ENCODE peak calls at places on chromosomes 4 and X, in nine cellular contexts. One of them, this sample, is unnamed.

GRCh38 chr4:65600656-65601055 is 69.6 kb downstream of the EPHA5 start:
- DNase-seq in pancreas: no peak
- DNase-seq in fibroblast of lung: peak; percentile 27
- DNase-seq in tibial nerve: no peak
- DNase-seq in body of pancreas: no peak
- DNase-seq in hepatocyte: no peak
- DNase-seq in lung: no peak
- DNase-seq in CD8-positive, alpha-beta T cell: no peak
- DNase-seq in colonic mucosa: no peak
- DNase-seq in this sample: no peak

GRCh38 chr4:81471361-81472248 is at the start of gene RASGEF1B:
- DNase-seq in CD8-positive, alpha-beta T cell: peak; percentile 90
- DNase-seq in lung: peak; percentile 89
- DNase-seq in hepatocyte: peak; percentile 95
- DNase-seq in fibroblast of lung: peak; percentile 70
- DNase-seq in tibial nerve: peak; percentile 72
- DNase-seq in body of pancreas: peak; percentile 87
- DNase-seq in pancreas: peak; percentile 92
- DNase-seq in colonic mucosa: peak; percentile 92
- DNase-seq in this sample: peak; percentile 92

GRCh38 chr4:69832326-69833030 is 27.5 kb downstream of the SULT1E1 start:
- DNase-seq in lung: no peak
- DNase-seq in pancreas: peak; percentile 58
- DNase-seq in tibial nerve: no peak
- DNase-seq in body of pancreas: no peak
- DNase-seq in colonic mucosa: peak; percentile 79
- DNase-seq in hepatocyte: peak; percentile 81
- DNase-seq in CD8-positive, alpha-beta T cell: no peak
- DNase-seq in fibroblast of lung: no peak
- DNase-seq in this sample: peak; percentile 82

GRCh38 chr4:29711226-29711625 is 1008.9 kb upstream of the PCDH7 start:
- DNase-seq in tibial nerve: no peak
- DNase-seq in lung: no peak
- DNase-seq in hepatocyte: no peak
- DNase-seq in CD8-positive, alpha-beta T cell: no peak
- DNase-seq in fibroblast of lung: peak; percentile 1
- DNase-seq in pancreas: no peak
- DNase-seq in colonic mucosa: no peak
- DNase-seq in body of pancreas: no peak
- DNase-seq in this sample: no peak

GRCh38 chrX:68186552-68187262 is 246.6 kb downstream of the OPHN1 start:
- DNase-seq in lung: no peak
- DNase-seq in CD8-positive, alpha-beta T cell: no peak
- DNase-seq in pancreas: no peak
- DNase-seq in colonic mucosa: no peak
- DNase-seq in body of pancreas: no peak
- DNase-seq in tibial nerve: no peak
- DNase-seq in hepatocyte: no peak
- DNase-seq in fibroblast of lung: peak; percentile 17
- DNase-seq in this sample: no peak

GRCh38 chr4:110518889-110519490 is 43.0 kb downstream of the ENPEP start:
- DNase-seq in hepatocyte: peak; percentile 41
- DNase-seq in pancreas: no peak
- DNase-seq in fibroblast of lung: peak; percentile 5
- DNase-seq in colonic mucosa: peak; percentile 48
- DNase-seq in body of pancreas: peak; percentile 29
- DNase-seq in tibial nerve: peak; percentile 49
- DNase-seq in lung: no peak
- DNase-seq in CD8-positive, alpha-beta T cell: peak; percentile 25
- DNase-seq in this sample: no peak

GRCh38 chr4:3340703-3341088 is 47.9 kb downstream of the RGS12 start:
- DNase-seq in CD8-positive, alpha-beta T cell: no peak
- DNase-seq in colonic mucosa: no peak
- DNase-seq in pancreas: peak; percentile 85
- DNase-seq in tibial nerve: no peak
- DNase-seq in fibroblast of lung: no peak
- DNase-seq in body of pancreas: peak; percentile 89
- DNase-seq in hepatocyte: no peak
- DNase-seq in lung: peak; percentile 81
- DNase-seq in this sample: no peak

GRCh38 chrX:150038356-150038755 is 100.1 kb upstream of the EOLA2 start:
- DNase-seq in tibial nerve: no peak
- DNase-seq in body of pancreas: no peak
- DNase-seq in hepatocyte: no peak
- DNase-seq in fibroblast of lung: no peak
- DNase-seq in CD8-positive, alpha-beta T cell: no peak
- DNase-seq in lung: no peak
- DNase-seq in pancreas: no peak
- DNase-seq in colonic mucosa: no peak
- DNase-seq in this sample: no peak

GRCh38 chr4:145839151-145839550 is 99.5 kb downstream of the ZNF827 start:
- DNase-seq in CD8-positive, alpha-beta T cell: no peak
- DNase-seq in pancreas: no peak
- DNase-seq in hepatocyte: no peak
- DNase-seq in colonic mucosa: no peak
- DNase-seq in tibial nerve: no peak
- DNase-seq in body of pancreas: no peak
- DNase-seq in fibroblast of lung: peak; percentile 83
- DNase-seq in lung: no peak
- DNase-seq in this sample: no peak

GRCh38 chr4:170106899-170107298 is 17.1 kb upstream of the AADAT start:
- DNase-seq in fibroblast of lung: no peak
- DNase-seq in body of pancreas: no peak
- DNase-seq in pancreas: no peak
- DNase-seq in tibial nerve: no peak
- DNase-seq in hepatocyte: peak; percentile 30
- DNase-seq in lung: peak; percentile 70
- DNase-seq in CD8-positive, alpha-beta T cell: no peak
- DNase-seq in colonic mucosa: no peak
- DNase-seq in this sample: no peak

GRCh38 chr4:170110290-170110672 is 20.5 kb upstream of the AADAT start:
- DNase-seq in tibial nerve: no peak
- DNase-seq in CD8-positive, alpha-beta T cell: no peak
- DNase-seq in hepatocyte: no peak
- DNase-seq in body of pancreas: no peak
- DNase-seq in colonic mucosa: no peak
- DNase-seq in pancreas: no peak
- DNase-seq in fibroblast of lung: no peak
- DNase-seq in lung: no peak
- DNase-seq in this sample: no peak

GRCh38 chr4:170111546-170111945 is 21.8 kb upstream of the AADAT start:
- DNase-seq in fibroblast of lung: no peak
- DNase-seq in pancreas: no peak
- DNase-seq in hepatocyte: no peak
- DNase-seq in colonic mucosa: no peak
- DNase-seq in lung: no peak
- DNase-seq in CD8-positive, alpha-beta T cell: no peak
- DNase-seq in body of pancreas: no peak
- DNase-seq in tibial nerve: no peak
- DNase-seq in this sample: no peak

GRCh38 chr4:170111100-170111499 is 21.3 kb upstream of the AADAT start:
- DNase-seq in colonic mucosa: no peak
- DNase-seq in hepatocyte: no peak
- DNase-seq in pancreas: no peak
- DNase-seq in fibroblast of lung: no peak
- DNase-seq in lung: no peak
- DNase-seq in body of pancreas: no peak
- DNase-seq in CD8-positive, alpha-beta T cell: no peak
- DNase-seq in tibial nerve: no peak
- DNase-seq in this sample: no peak

DNA sequence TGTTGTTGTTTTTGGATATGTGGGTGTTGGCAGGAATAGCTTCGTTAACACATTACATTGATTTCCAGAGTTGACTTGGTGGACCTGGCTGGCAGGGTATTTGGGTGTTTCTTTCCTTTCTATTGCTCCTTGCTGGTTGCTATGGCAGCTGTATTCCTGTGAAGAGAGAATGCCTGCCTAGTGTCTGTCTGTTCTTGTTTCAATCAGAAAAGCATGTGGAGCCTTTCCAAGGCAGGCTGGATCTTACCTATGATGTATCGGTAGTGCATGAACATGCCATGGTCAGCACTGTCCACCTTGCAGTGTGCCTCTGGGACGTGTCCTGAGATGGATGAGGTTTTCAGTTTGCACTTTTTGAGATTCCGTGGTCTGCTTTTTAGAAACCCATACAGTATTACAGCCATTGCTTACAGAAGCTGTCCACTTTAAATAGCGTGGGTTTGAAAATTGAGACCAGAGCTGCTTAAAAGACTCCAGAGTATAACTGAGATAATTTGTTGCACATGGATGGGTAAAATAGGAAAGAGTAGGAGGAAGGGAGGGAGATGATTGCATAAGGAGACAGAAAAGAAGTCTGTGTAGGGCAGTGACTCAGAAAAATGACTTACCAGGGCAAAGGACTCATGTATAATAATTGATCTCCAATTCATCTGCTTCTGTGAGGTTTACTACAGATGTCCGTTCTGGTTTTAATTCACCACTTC is 20.0 kb upstream of the AADAT start:
- DNase-seq in pancreas: no peak
- DNase-seq in lung: no peak
- DNase-seq in CD8-positive, alpha-beta T cell: no peak
- DNase-seq in body of pancreas: no peak
- DNase-seq in hepatocyte: no peak
- DNase-seq in fibroblast of lung: peak; percentile 51
- DNase-seq in tibial nerve: no peak
- DNase-seq in colonic mucosa: no peak
- DNase-seq in this sample: no peak
- H3K4me3 ChIP-seq in pancreas: no peak overlapping the region
- H3K4me3 ChIP-seq in lung: no peak overlapping the region
- H3K4me3 ChIP-seq in CD8-positive, alpha-beta T cell: no peak overlapping the region
- H3K4me3 ChIP-seq in body of pancreas: no peak overlapping the region
- H3K4me3 ChIP-seq in hepatocyte: no peak overlapping the region
- H3K4me3 ChIP-seq in fibroblast of lung: no peak overlapping the region
- H3K4me3 ChIP-seq in tibial nerve: no peak overlapping the region
- H3K4me3 ChIP-seq in colonic mucosa: no peak overlapping the region
- H3K4me3 ChIP-seq in this sample: no peak overlapping the region

GRCh38 chr4:7051144-7051495 is 7.9 kb downstream of the TADA2B start:
- DNase-seq in pancreas: no peak
- DNase-seq in tibial nerve: no peak
- DNase-seq in CD8-positive, alpha-beta T cell: no peak
- DNase-seq in lung: no peak
- DNase-seq in body of pancreas: no peak
- DNase-seq in hepatocyte: no peak
- DNase-seq in fibroblast of lung: no peak
- DNase-seq in colonic mucosa: no peak
- DNase-seq in this sample: no peak
- H3K4me1 ChIP-seq in pancreas: peaks cover 24% of the 10 kb centered on the region
- H3K4me1 ChIP-seq in tibial nerve: no peaks in the 10 kb centered on the region
- H3K4me1 ChIP-seq in CD8-positive, alpha-beta T cell: peaks cover 36% of the 10 kb centered on the region
- H3K4me1 ChIP-seq in lung: peaks cover 5% of the 10 kb centered on the region
- H3K4me1 ChIP-seq in body of pancreas: peaks cover 56% of the 10 kb centered on the region
- H3K4me1 ChIP-seq in hepatocyte: no peaks in the 10 kb centered on the region
- H3K4me1 ChIP-seq in fibroblast of lung: no peaks in the 10 kb centered on the region
- H3K4me1 ChIP-seq in colonic mucosa: no peaks in the 10 kb centered on the region
- H3K4me1 ChIP-seq in this sample: peaks cover 16% of the 10 kb centered on the region

GRCh38 chrX:87732133-87732532 is 214.5 kb downstream of the KLHL4 start:
- DNase-seq in body of pancreas: no peak
- DNase-seq in fibroblast of lung: no peak
- DNase-seq in hepatocyte: no peak
- DNase-seq in tibial nerve: no peak
- DNase-seq in CD8-positive, alpha-beta T cell: no peak
- DNase-seq in colonic mucosa: no peak
- DNase-seq in lung: no peak
- DNase-seq in pancreas: no peak
- DNase-seq in this sample: no peak

GRCh38 chrX:87728459-87728858 is 210.9 kb downstream of the KLHL4 start:
- DNase-seq in tibial nerve: no peak
- DNase-seq in hepatocyte: no peak
- DNase-seq in CD8-positive, alpha-beta T cell: no peak
- DNase-seq in lung: no peak
- DNase-seq in pancreas: no peak
- DNase-seq in fibroblast of lung: no peak
- DNase-seq in body of pancreas: no peak
- DNase-seq in colonic mucosa: no peak
- DNase-seq in this sample: no peak

GRCh38 chrX:87727615-87728014 is 210.0 kb downstream of the KLHL4 start:
- DNase-seq in lung: no peak
- DNase-seq in pancreas: no peak
- DNase-seq in tibial nerve: no peak
- DNase-seq in body of pancreas: no peak
- DNase-seq in CD8-positive, alpha-beta T cell: no peak
- DNase-seq in fibroblast of lung: no peak
- DNase-seq in colonic mucosa: no peak
- DNase-seq in hepatocyte: no peak
- DNase-seq in this sample: no peak

DNA sequence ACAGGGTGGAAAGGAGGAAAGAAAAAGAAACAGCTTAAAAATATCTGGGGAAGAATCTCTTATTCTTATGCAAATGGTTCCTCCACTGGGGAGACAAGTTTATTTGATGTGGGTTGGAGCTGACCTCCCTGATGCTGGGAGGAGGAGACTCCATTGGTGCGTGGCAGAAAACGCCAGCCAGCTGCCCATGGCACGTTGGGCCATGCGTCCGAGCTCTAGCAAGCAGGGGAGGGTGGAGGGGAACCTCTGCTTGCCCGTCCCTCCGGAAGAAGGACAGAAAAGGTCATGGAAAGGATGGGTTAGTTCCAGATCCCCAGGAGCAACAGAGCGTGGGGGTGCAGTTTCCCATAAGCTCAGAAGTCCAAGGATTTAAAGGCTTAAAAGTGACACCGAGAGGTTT is 210.4 kb downstream of the KLHL4 start:
- DNase-seq in tibial nerve: no peak
- DNase-seq in fibroblast of lung: no peak
- DNase-seq in colonic mucosa: no peak
- DNase-seq in hepatocyte: no peak
- DNase-seq in pancreas: no peak
- DNase-seq in lung: no peak
- DNase-seq in body of pancreas: no peak
- DNase-seq in CD8-positive, alpha-beta T cell: no peak
- DNase-seq in this sample: no peak
- H3K4me3 ChIP-seq in tibial nerve: no peak overlapping the region
- H3K4me3 ChIP-seq in fibroblast of lung: no peak overlapping the region
- H3K4me3 ChIP-seq in colonic mucosa: no peak overlapping the region
- H3K4me3 ChIP-seq in hepatocyte: no peak overlapping the region
- H3K4me3 ChIP-seq in pancreas: no peak overlapping the region
- H3K4me3 ChIP-seq in lung: no peak overlapping the region
- H3K4me3 ChIP-seq in body of pancreas: no peak overlapping the region
- H3K4me3 ChIP-seq in CD8-positive, alpha-beta T cell: no peak overlapping the region
- H3K4me3 ChIP-seq in this sample: no peak overlapping the region

GRCh38 chr4:38673109-38673978 is 9.3 kb downstream of the KLF3 start:
- DNase-seq in lung: peak; percentile 62
- DNase-seq in body of pancreas: peak; percentile 63
- DNase-seq in colonic mucosa: peak; percentile 96
- DNase-seq in hepatocyte: peak; percentile 70
- DNase-seq in fibroblast of lung: peak; percentile 34
- DNase-seq in pancreas: peak; percentile 66
- DNase-seq in CD8-positive, alpha-beta T cell: no peak
- DNase-seq in tibial nerve: peak; percentile 41
- DNase-seq in this sample: peak; percentile 86
- H3K4me1 ChIP-seq in lung: peaks cover 52% of the 10 kb centered on the region
- H3K4me1 ChIP-seq in body of pancreas: peaks cover 86% of the 10 kb centered on the region
- H3K4me1 ChIP-seq in colonic mucosa: peaks cover 32% of the 10 kb centered on the region
- H3K4me1 ChIP-seq in hepatocyte: peaks cover 81% of the 10 kb centered on the region
- H3K4me1 ChIP-seq in fibroblast of lung: peaks cover 40% of the 10 kb centered on the region
- H3K4me1 ChIP-seq in pancreas: peaks cover 56% of the 10 kb centered on the region
- H3K4me1 ChIP-seq in CD8-positive, alpha-beta T cell: peaks cover 94% of the 10 kb centered on the region
- H3K4me1 ChIP-seq in tibial nerve: peaks cover 4% of the 10 kb centered on the region
- H3K4me1 ChIP-seq in this sample: peaks cover 4% of the 10 kb centered on the region

GRCh38 chr4:13546374-13546854 is 2.1 kb upstream of the NKX3-2 start:
- DNase-seq in pancreas: no peak
- DNase-seq in body of pancreas: no peak
- DNase-seq in fibroblast of lung: no peak
- DNase-seq in hepatocyte: no peak
- DNase-seq in lung: no peak
- DNase-seq in CD8-positive, alpha-beta T cell: no peak
- DNase-seq in colonic mucosa: no peak
- DNase-seq in tibial nerve: no peak
- DNase-seq in this sample: no peak
- H3K4me3 ChIP-seq in pancreas: no peak overlapping the region
- H3K4me3 ChIP-seq in body of pancreas: no peak overlapping the region
- H3K4me3 ChIP-seq in fibroblast of lung: no peak overlapping the region
- H3K4me3 ChIP-seq in hepatocyte: no peak overlapping the region
- H3K4me3 ChIP-seq in lung: no peak overlapping the region
- H3K4me3 ChIP-seq in CD8-positive, alpha-beta T cell: no peak overlapping the region
- H3K4me3 ChIP-seq in colonic mucosa: no peak overlapping the region
- H3K4me3 ChIP-seq in tibial nerve: no peak overlapping the region
- H3K4me3 ChIP-seq in this sample: no peak overlapping the region

This sample was measured in Peyer's patch.